ENCODE peak calls at places on chromosomes 11 and 22, in eight cellular contexts. One of them, this sample, is unnamed. For H3K9me3 and H3K4me1, the result is how much of the 10 kb centered on the place peaks cover.

GRCh38 chr11:44167047-44167446 is 71.6 kb downstream of the EXT2 start:
- DNase-seq in breast epithelium: no peak
- DNase-seq in heart left ventricle: no peak
- DNase-seq in BE2C: no peak
- DNase-seq in sigmoid colon: no peak
- DNase-seq in Caco-2: no peak
- DNase-seq in suprapubic skin: no peak
- DNase-seq in right atrium auricular region: no peak
- DNase-seq in this sample: no peak

GRCh38 chr11:16814410-16815046 is 76.1 kb downstream of the C11orf58 start:
- DNase-seq in Caco-2: no peak
- DNase-seq in right atrium auricular region: no peak
- DNase-seq in suprapubic skin: no peak
- DNase-seq in BE2C: no peak
- DNase-seq in breast epithelium: no peak
- DNase-seq in sigmoid colon: peak
- DNase-seq in heart left ventricle: no peak
- DNase-seq in this sample: no peak

GRCh38 chr22:42905702-42906183 is 48.7 kb upstream of the ARFGAP3 start:
- DNase-seq in BE2C: peak
- DNase-seq in Caco-2: no peak
- DNase-seq in breast epithelium: peak
- DNase-seq in sigmoid colon: no peak
- DNase-seq in right atrium auricular region: no peak
- DNase-seq in suprapubic skin: no peak
- DNase-seq in heart left ventricle: peak
- DNase-seq in this sample: peak

GRCh38 chr11:10858505-10859360 is 880 bp upstream of the ZBED5 start:
- DNase-seq in sigmoid colon: peak
- DNase-seq in breast epithelium: peak
- DNase-seq in suprapubic skin: peak
- DNase-seq in Caco-2: peak
- DNase-seq in heart left ventricle: peak
- DNase-seq in BE2C: peak
- DNase-seq in right atrium auricular region: peak
- DNase-seq in this sample: peak

GRCh38 chr11:3193373-3194015 is 25.1 kb downstream of the MRGPRG start:
- DNase-seq in sigmoid colon: peak
- DNase-seq in BE2C: no peak
- DNase-seq in heart left ventricle: no peak
- DNase-seq in right atrium auricular region: no peak
- DNase-seq in breast epithelium: peak
- DNase-seq in suprapubic skin: no peak
- DNase-seq in Caco-2: no peak
- DNase-seq in this sample: no peak

GRCh38 chr11:125364085-125364822 is 131.8 kb downstream of the FEZ1 start:
- DNase-seq in heart left ventricle: no peak
- DNase-seq in right atrium auricular region: no peak
- DNase-seq in Caco-2: no peak
- DNase-seq in sigmoid colon: no peak
- DNase-seq in suprapubic skin: no peak
- DNase-seq in breast epithelium: no peak
- DNase-seq in BE2C: no peak
- DNase-seq in this sample: no peak

GRCh38 chr11:86591631-86592030 is 80.8 kb downstream of the ME3 start:
- DNase-seq in sigmoid colon: no peak
- DNase-seq in breast epithelium: no peak
- DNase-seq in suprapubic skin: no peak
- DNase-seq in BE2C: no peak
- DNase-seq in right atrium auricular region: no peak
- DNase-seq in heart left ventricle: no peak
- DNase-seq in Caco-2: no peak
- DNase-seq in this sample: no peak

GRCh38 chr11:31812392-31813241 is 1.5 kb upstream of the PAX6 start:
- DNase-seq in heart left ventricle: no peak
- DNase-seq in breast epithelium: no peak
- DNase-seq in BE2C: no peak
- DNase-seq in Caco-2: no peak
- DNase-seq in sigmoid colon: no peak
- DNase-seq in right atrium auricular region: no peak
- DNase-seq in suprapubic skin: no peak
- DNase-seq in this sample: no peak

GRCh38 chr22:31229402-31230140 is 17.5 kb downstream of the LIMK2 start:
- DNase-seq in sigmoid colon: peak
- DNase-seq in heart left ventricle: no peak
- DNase-seq in right atrium auricular region: peak
- DNase-seq in suprapubic skin: no peak
- DNase-seq in breast epithelium: peak
- DNase-seq in BE2C: peak
- DNase-seq in Caco-2: no peak
- DNase-seq in this sample: peak

GRCh38 chr11:1826552-1827094 is 8.2 kb upstream of the SYT8 start:
- DNase-seq in heart left ventricle: no peak
- DNase-seq in sigmoid colon: peak
- DNase-seq in suprapubic skin: peak
- DNase-seq in right atrium auricular region: no peak
- DNase-seq in breast epithelium: no peak
- DNase-seq in Caco-2: peak
- DNase-seq in BE2C: peak
- DNase-seq in this sample: no peak

GRCh38 chr11:2178906-2179494 is 7.4 kb upstream of the TH start:
- DNase-seq in sigmoid colon: no peak
- DNase-seq in Caco-2: peak
- DNase-seq in breast epithelium: no peak
- DNase-seq in suprapubic skin: no peak
- DNase-seq in right atrium auricular region: no peak
- DNase-seq in BE2C: no peak
- DNase-seq in heart left ventricle: no peak
- DNase-seq in this sample: no peak

GRCh38 chr11:102464859-102465500 is 12.4 kb upstream of the TMEM123 start:
- DNase-seq in breast epithelium: no peak
- DNase-seq in right atrium auricular region: no peak
- DNase-seq in suprapubic skin: no peak
- DNase-seq in BE2C: no peak
- DNase-seq in Caco-2: no peak
- DNase-seq in heart left ventricle: no peak
- DNase-seq in sigmoid colon: no peak
- DNase-seq in this sample: no peak

GRCh38 chr11:130737866-130738431 is 178.3 kb downstream of the SNX19 start:
- DNase-seq in sigmoid colon: peak
- DNase-seq in heart left ventricle: peak
- DNase-seq in right atrium auricular region: no peak
- DNase-seq in suprapubic skin: no peak
- DNase-seq in Caco-2: no peak
- DNase-seq in BE2C: peak
- DNase-seq in breast epithelium: no peak
- DNase-seq in this sample: peak

GRCh38 chr22:35561796-35562526 is 21.3 kb downstream of the RASD2 start:
- DNase-seq in sigmoid colon: no peak
- DNase-seq in BE2C: no peak
- DNase-seq in right atrium auricular region: no peak
- DNase-seq in heart left ventricle: no peak
- DNase-seq in suprapubic skin: no peak
- DNase-seq in Caco-2: peak
- DNase-seq in breast epithelium: no peak
- DNase-seq in this sample: no peak

GRCh38 chr11:73376803-73377629 is 817 bp downstream of the RELT start:
- DNase-seq in sigmoid colon: peak
- DNase-seq in Caco-2: no peak
- DNase-seq in suprapubic skin: no peak
- DNase-seq in right atrium auricular region: peak
- DNase-seq in heart left ventricle: peak
- DNase-seq in breast epithelium: no peak
- DNase-seq in BE2C: peak
- DNase-seq in this sample: peak

GRCh38 chr11:12810497-12810896 is 136.3 kb downstream of the TEAD1 start:
- DNase-seq in BE2C: no peak
- DNase-seq in suprapubic skin: no peak
- DNase-seq in sigmoid colon: no peak
- DNase-seq in heart left ventricle: no peak
- DNase-seq in Caco-2: no peak
- DNase-seq in breast epithelium: no peak
- DNase-seq in right atrium auricular region: no peak
- DNase-seq in this sample: no peak

GRCh38 chr11:45087761-45088160 is 58.7 kb upstream of the PRDM11 start:
- DNase-seq in Caco-2: no peak
- DNase-seq in heart left ventricle: no peak
- DNase-seq in suprapubic skin: no peak
- DNase-seq in sigmoid colon: no peak
- DNase-seq in breast epithelium: no peak
- DNase-seq in BE2C: no peak
- DNase-seq in right atrium auricular region: no peak
- DNase-seq in this sample: no peak

GRCh38 chr11:119368121-119369034 is 13.1 kb downstream of the USP2 start:
- DNase-seq in BE2C: peak
- DNase-seq in Caco-2: peak
- DNase-seq in heart left ventricle: peak
- DNase-seq in right atrium auricular region: no peak
- DNase-seq in sigmoid colon: peak
- DNase-seq in suprapubic skin: no peak
- DNase-seq in breast epithelium: no peak
- DNase-seq in this sample: peak

GRCh38 chr11:96341237-96342130 is 1.5 kb downstream of the MAML2 start:
- DNase-seq in sigmoid colon: peak
- DNase-seq in suprapubic skin: no peak
- DNase-seq in Caco-2: peak
- DNase-seq in right atrium auricular region: peak
- DNase-seq in BE2C: peak
- DNase-seq in heart left ventricle: peak
- DNase-seq in breast epithelium: peak
- DNase-seq in this sample: peak

GRCh38 chr11:22634897-22635629 is 9.4 kb upstream of the FANCF start:
- DNase-seq in right atrium auricular region: no peak
- DNase-seq in sigmoid colon: no peak
- DNase-seq in Caco-2: peak
- DNase-seq in BE2C: peak
- DNase-seq in breast epithelium: no peak
- DNase-seq in heart left ventricle: no peak
- DNase-seq in suprapubic skin: no peak
- DNase-seq in this sample: peak

GRCh38 chr11:68032997-68033707 is 2.7 kb downstream of the NDUFS8 start:
- DNase-seq in BE2C: no peak
- DNase-seq in suprapubic skin: no peak
- DNase-seq in heart left ventricle: no peak
- DNase-seq in sigmoid colon: no peak
- DNase-seq in breast epithelium: no peak
- DNase-seq in Caco-2: no peak
- DNase-seq in right atrium auricular region: no peak
- DNase-seq in this sample: no peak

GRCh38 chr11:97136067-97136466 is 746.3 kb downstream of the JRKL start:
- DNase-seq in Caco-2: no peak
- DNase-seq in suprapubic skin: no peak
- DNase-seq in sigmoid colon: no peak
- DNase-seq in breast epithelium: no peak
- DNase-seq in heart left ventricle: no peak
- DNase-seq in BE2C: no peak
- DNase-seq in right atrium auricular region: no peak
- DNase-seq in this sample: no peak

GRCh38 chr22:21605887-21606564 is 23.8 kb downstream of the YDJC start:
- DNase-seq in breast epithelium: no peak
- DNase-seq in BE2C: no peak
- DNase-seq in Caco-2: no peak
- DNase-seq in suprapubic skin: no peak
- DNase-seq in heart left ventricle: no peak
- DNase-seq in right atrium auricular region: no peak
- DNase-seq in sigmoid colon: no peak
- DNase-seq in this sample: no peak

GRCh38 chr11:110734790-110735189 is 22.6 kb upstream of the ARHGAP20 start:
- DNase-seq in BE2C: no peak
- DNase-seq in heart left ventricle: no peak
- DNase-seq in Caco-2: no peak
- DNase-seq in sigmoid colon: no peak
- DNase-seq in breast epithelium: no peak
- DNase-seq in right atrium auricular region: no peak
- DNase-seq in suprapubic skin: no peak
- DNase-seq in this sample: no peak

GRCh38 chr11:134663506-134664313 is 251.7 kb upstream of the B3GAT1 start:
- DNase-seq in heart left ventricle: no peak
- DNase-seq in BE2C: no peak
- DNase-seq in Caco-2: peak
- DNase-seq in breast epithelium: no peak
- DNase-seq in sigmoid colon: peak
- DNase-seq in right atrium auricular region: peak
- DNase-seq in suprapubic skin: peak
- DNase-seq in this sample: no peak
- H3K9me3 ChIP-seq in heart left ventricle: under half
- H3K9me3 ChIP-seq in BE2C: under half
- H3K9me3 ChIP-seq in Caco-2: under half
- H3K9me3 ChIP-seq in breast epithelium: under half
- H3K9me3 ChIP-seq in sigmoid colon: under half
- H3K9me3 ChIP-seq in right atrium auricular region: under half
- H3K9me3 ChIP-seq in suprapubic skin: under half
- H3K9me3 ChIP-seq in this sample: under half

GRCh38 chr22:49305215-49305965 is 522.3 kb downstream of the BRD1 start:
- DNase-seq in Caco-2: peak
- DNase-seq in BE2C: peak
- DNase-seq in sigmoid colon: peak
- DNase-seq in suprapubic skin: peak
- DNase-seq in heart left ventricle: peak
- DNase-seq in right atrium auricular region: peak
- DNase-seq in breast epithelium: peak
- DNase-seq in this sample: peak
- TF ChIP-seq CTCF in Caco-2: peak
- TF ChIP-seq CTCF in BE2C: peak
- TF ChIP-seq CTCF in sigmoid colon: peak
- TF ChIP-seq CTCF in suprapubic skin: peak
- TF ChIP-seq CTCF in heart left ventricle: peak
- TF ChIP-seq CTCF in right atrium auricular region: peak
- TF ChIP-seq CTCF in breast epithelium: peak
- TF ChIP-seq CTCF in this sample: peak

GRCh38 chr11:62573006-62573591 is 592 bp downstream of the EEF1G start:
- DNase-seq in breast epithelium: no peak
- DNase-seq in Caco-2: no peak
- DNase-seq in right atrium auricular region: no peak
- DNase-seq in sigmoid colon: peak
- DNase-seq in heart left ventricle: no peak
- DNase-seq in suprapubic skin: no peak
- DNase-seq in BE2C: no peak
- DNase-seq in this sample: no peak
- H3K4me1 ChIP-seq in breast epithelium: under half
- H3K4me1 ChIP-seq in Caco-2: under half
- H3K4me1 ChIP-seq in right atrium auricular region: under half
- H3K4me1 ChIP-seq in sigmoid colon: under half
- H3K4me1 ChIP-seq in heart left ventricle: under half
- H3K4me1 ChIP-seq in suprapubic skin: half or more
- H3K4me1 ChIP-seq in BE2C: under half
- H3K4me1 ChIP-seq in this sample: under half

GRCh38 chr11:129655247-129655832 is 160.3 kb upstream of the TMEM45B start:
- DNase-seq in Caco-2: no peak
- DNase-seq in heart left ventricle: no peak
- DNase-seq in sigmoid colon: no peak
- DNase-seq in right atrium auricular region: no peak
- DNase-seq in suprapubic skin: no peak
- DNase-seq in breast epithelium: no peak
- DNase-seq in BE2C: no peak
- DNase-seq in this sample: no peak

GRCh38 chr11:129657866-129658557 is 157.6 kb upstream of the TMEM45B start:
- DNase-seq in suprapubic skin: no peak
- DNase-seq in breast epithelium: no peak
- DNase-seq in right atrium auricular region: no peak
- DNase-seq in sigmoid colon: no peak
- DNase-seq in heart left ventricle: no peak
- DNase-seq in Caco-2: no peak
- DNase-seq in BE2C: no peak
- DNase-seq in this sample: no peak

GRCh38 chr11:129652828-129653227 is 162.8 kb upstream of the TMEM45B start:
- DNase-seq in right atrium auricular region: no peak
- DNase-seq in BE2C: no peak
- DNase-seq in sigmoid colon: no peak
- DNase-seq in heart left ventricle: no peak
- DNase-seq in suprapubic skin: no peak
- DNase-seq in Caco-2: no peak
- DNase-seq in breast epithelium: no peak
- DNase-seq in this sample: no peak

GRCh38 chr11:129658558-129658882 is 157.1 kb upstream of the TMEM45B start:
- DNase-seq in heart left ventricle: no peak
- DNase-seq in breast epithelium: no peak
- DNase-seq in right atrium auricular region: no peak
- DNase-seq in Caco-2: no peak
- DNase-seq in suprapubic skin: no peak
- DNase-seq in BE2C: no peak
- DNase-seq in sigmoid colon: no peak
- DNase-seq in this sample: no peak
- H3K9me3 ChIP-seq in heart left ventricle: under half
- H3K9me3 ChIP-seq in breast epithelium: under half
- H3K9me3 ChIP-seq in right atrium auricular region: under half
- H3K9me3 ChIP-seq in Caco-2: under half
- H3K9me3 ChIP-seq in suprapubic skin: under half
- H3K9me3 ChIP-seq in BE2C: under half
- H3K9me3 ChIP-seq in sigmoid colon: under half
- H3K9me3 ChIP-seq in this sample: under half

This sample was measured in mucosa of descending colon.